ENCODE peak calls at places on chromosomes 1 and 21, in four cellular contexts. M is astrocyte of the spinal cord, D is NCI-H1694 treated with DMSO at 0.1 percent for 48 hours, R is T-helper 9 cell. W is an unnamed sample.

GRCh38 chr1:223707270-223708000 is 4.9 kb upstream of the CAPN2 start:
- DNase-seq in R (no peak), D (no peak), M (peak), W (no peak)

GRCh38 chr1:41239988-41240610 is 2.0 kb downstream of the SCMH1 start:
- DNase-seq in D (peak), R (no peak), M (peak), W (no peak)

GRCh38 chr1:207327994-207328393 is 6.5 kb downstream of the CD55 start:
- DNase-seq in D (no peak), R (no peak), M (peak), W (no peak)

GRCh38 chr1:200740291-200741212 is 1.9 kb downstream of the CAMSAP2 start:
- DNase-seq in M (peak), D (no peak), R (no peak), W (no peak)

GRCh38 chr1:182389619-182390047 is 2.0 kb downstream of the GLUL start:
- DNase-seq in M (no peak), R (no peak), D (no peak), W (no peak)

GRCh38 chr1:184568148-184568547 is 181.3 kb downstream of the C1orf21 start:
- DNase-seq in R (no peak), D (no peak), M (no peak), W (no peak)

GRCh38 chr21:30044447-30045064 is 104.8 kb upstream of the GRIK1 start:
- DNase-seq in R (no peak), M (peak), D (peak), W (no peak)

GRCh38 chr21:15932681-15933200 is 203.0 kb downstream of the USP25 start:
- DNase-seq in D (no peak), M (peak), R (no peak), W (no peak)

GRCh38 chr1:53337499-53337898 is 9.6 kb upstream of the LRP8 start:
- DNase-seq in M (no peak), R (no peak), D (no peak), W (no peak)

GRCh38 chr21:42295845-42296244 is 19.4 kb downstream of the TFF3 start:
- DNase-seq in D (no peak), M (no peak), R (no peak), W (no peak)

GRCh38 chr1:36665478-36666080 is 182.9 kb upstream of the CSF3R start:
- DNase-seq in D (no peak), R (no peak), M (no peak), W (no peak)

GRCh38 chr21:14677023-14677422 is 130.9 kb upstream of the SAMSN1 start:
- DNase-seq in R (no peak), D (no peak), M (no peak), W (no peak)

GRCh38 chr1:94873520-94874351 is 53.2 kb downstream of the CNN3 start:
- DNase-seq in M (peak), D (peak), R (no peak), W (no peak)

GRCh38 chr1:68495968-68496679 is 758 bp downstream of the DEPDC1 start:
- DNase-seq in M (no peak), D (peak), R (no peak), W (no peak)

GRCh38 chr21:46319192-46319591 is 4.5 kb downstream of the C21orf58 start:
- DNase-seq in M (no peak), D (no peak), R (no peak), W (no peak)

GRCh38 chr1:243849089-243850012 is 692 bp downstream of the AKT3 start:
- DNase-seq in D (peak), M (peak), R (peak), W (peak)